ENCODE peak calls at places on chromosomes 7 and 10, in six cellular contexts. V is endodermal cell, Y is right lobe of liver, T is astrocyte of the spinal cord, J is fibroblast of lung, U is ovary. P is an unnamed sample.
A peak's percentile ranks its signal among the peaks of the same experiment; 100 is the strongest.

GRCh38 chr7:93327006-93327633 is 95.0 kb downstream of the VPS50 start:
- DNase-seq in V (no peak), Y (no peak), T (peak; percentile 90), J (peak; percentile 95), U (no peak), P (no peak)

GRCh38 chr7:128962837-128963236 is 25.1 kb downstream of the IRF5 start:
- DNase-seq in V (no peak), Y (no peak), T (peak; percentile 5), J (peak; percentile 35), U (no peak), P (no peak)

GRCh38 chr7:157703131-157703530 is 366.3 kb downstream of the DNAJB6 start:
- DNase-seq in V (peak; percentile 41), Y (no peak), T (no peak), J (no peak), U (no peak), P (no peak)

GRCh38 chr10:11702264-11702663 is 39.9 kb upstream of the ECHDC3 start:
- DNase-seq in V (no peak), Y (no peak), T (no peak), J (no peak), U (no peak), P (no peak)

GRCh38 chr7:150988230-150989226 is 2.3 kb upstream of the NOS3 start:
- DNase-seq in V (peak; percentile 95), Y (peak; percentile 72), T (no peak), J (no peak), U (no peak), P (peak; percentile 40)

GRCh38 chr10:55203319-55203718 is 402.3 kb upstream of the PCDH15 start:
- DNase-seq in V (no peak), Y (no peak), T (peak; percentile 19), J (peak; percentile 51), U (no peak), P (peak; percentile 3)

GRCh38 chr7:139739863-139740597 is 37.8 kb downstream of the HIPK2 start:
- DNase-seq in V (no peak), Y (peak; percentile 57), T (no peak), J (no peak), U (no peak), P (no peak)

GRCh38 chr10:34131152-34131551 is 683.9 kb downstream of the PARD3 start:
- DNase-seq in V (no peak), Y (no peak), T (no peak), J (no peak), U (no peak), P (no peak)

GRCh38 chr7:134890246-134891240 is 95.8 kb upstream of the AGBL3 start:
- DNase-seq in V (no peak), Y (peak; percentile 48), T (peak; percentile 85), J (peak; percentile 82), U (peak; percentile 35), P (no peak)

GRCh38 chr7:127209886-127210285 is 42.9 kb downstream of the GRM8 start:
- DNase-seq in V (no peak), Y (no peak), T (no peak), J (no peak), U (no peak), P (no peak)

GRCh38 chr10:310976-311639 is 175.9 kb downstream of the ZMYND11 start:
- DNase-seq in V (no peak), Y (no peak), T (peak; percentile 40), J (peak; percentile 40), U (no peak), P (no peak)

GRCh38 chr7:27148776-27149641 is 1.4 kb upstream of the HOXA6 start:
- DNase-seq in V (peak; percentile 19), Y (no peak), T (no peak), J (no peak), U (peak; percentile 5), P (no peak)

GRCh38 chr7:94182066-94182465 is 177.9 kb upstream of the BET1 start:
- DNase-seq in V (no peak), Y (no peak), T (peak; percentile 89), J (peak; percentile 92), U (no peak), P (no peak)

GRCh38 chr10:43120948-43121290 is 17.3 kb upstream of the CSGALNACT2 start:
- DNase-seq in V (no peak), Y (no peak), T (no peak), J (peak; percentile 17), U (no peak), P (peak; percentile 86)

GRCh38 chr7:131109757-131110293 is 217.9 kb upstream of the MKLN1 start:
- DNase-seq in V (peak; percentile 94), Y (peak; percentile 85), T (peak; percentile 87), J (peak; percentile 80), U (peak; percentile 77), P (peak; percentile 91)

GRCh38 chr7:131111792-131112191 is 215.9 kb upstream of the MKLN1 start:
- DNase-seq in V (no peak), Y (no peak), T (no peak), J (no peak), U (no peak), P (no peak)

GRCh38 chr7:131112431-131112830 is 215.2 kb upstream of the MKLN1 start:
- DNase-seq in V (no peak), Y (no peak), T (no peak), J (no peak), U (no peak), P (peak; percentile 49)

GRCh38 chr7:131110294-131111080 is 217.2 kb upstream of the MKLN1 start:
- DNase-seq in V (peak; percentile 77), Y (no peak), T (peak; percentile 43), J (peak; percentile 26), U (peak; percentile 32), P (peak; percentile 17)

DNA sequence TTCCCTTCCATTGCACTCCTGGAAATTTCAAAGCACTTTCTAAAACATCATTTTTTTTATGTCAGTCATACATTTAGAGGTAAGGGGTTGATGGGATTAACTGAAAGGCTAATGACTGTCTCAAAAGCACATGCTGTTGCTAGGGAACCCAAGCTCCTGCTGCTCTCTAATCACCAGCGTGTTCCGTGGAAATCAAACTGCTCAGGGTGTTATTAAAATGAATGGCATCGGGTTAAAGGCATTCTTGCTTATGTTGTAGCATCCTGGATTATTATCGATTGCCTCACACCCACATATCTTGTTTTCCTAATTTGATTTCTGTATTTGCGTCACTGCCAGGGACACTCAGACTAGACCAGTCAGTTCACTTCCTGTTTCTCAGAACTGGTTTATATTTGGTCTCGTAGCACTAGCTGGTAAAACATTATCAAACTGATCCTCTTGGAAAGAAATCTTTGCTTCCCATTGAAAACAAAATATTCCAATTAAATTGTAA is 216.5 kb upstream of the MKLN1 start:
- DNase-seq in V (no peak), Y (no peak), T (peak; percentile 70), J (peak; percentile 68), U (no peak), P (peak; percentile 47)
- H3K4me3 ChIP-seq in V (peak overlapping the region; percentile 77), Y (peak overlapping the region; percentile 63), T (no peak overlapping the region), J (peak overlapping the region; percentile 74), U (peak overlapping the region; percentile 88), P (peak overlapping the region; percentile 79)

GRCh38 chr10:119253433-119254174 is 46.2 kb downstream of the GRK5 start:
- DNase-seq in V (peak; percentile 72), Y (peak; percentile 80), T (peak; percentile 97), J (peak; percentile 96), U (peak; percentile 90), P (no peak)
- TF ChIP-seq CTCF in V (no peak), Y (no peak), T (peak; percentile 19), J (peak; percentile 13), U (peak; percentile 19), P (no peak)

GRCh38 chr7:23347682-23348180 is 48.6 kb downstream of the MALSU1 start:
- DNase-seq in V (no peak), Y (no peak), T (peak; percentile 86), J (peak; percentile 89), U (no peak), P (no peak)

GRCh38 chr7:23343102-23343501 is 44.0 kb downstream of the MALSU1 start:
- DNase-seq in V (no peak), Y (no peak), T (no peak), J (no peak), U (no peak), P (no peak)

GRCh38 chr7:23347007-23347681 is 48.0 kb downstream of the MALSU1 start:
- DNase-seq in V (no peak), Y (no peak), T (no peak), J (peak; percentile 29), U (no peak), P (no peak)

GRCh38 chr7:23343806-23344500 is 44.8 kb downstream of the MALSU1 start:
- DNase-seq in V (no peak), Y (no peak), T (peak; percentile 73), J (peak; percentile 74), U (no peak), P (no peak)

GRCh38 chr7:23346316-23346715 is 47.2 kb downstream of the MALSU1 start:
- DNase-seq in V (no peak), Y (no peak), T (no peak), J (no peak), U (no peak), P (peak; percentile 48)
- H3K4me3 ChIP-seq in V (no peak overlapping the region), Y (no peak overlapping the region), T (no peak overlapping the region), J (no peak overlapping the region), U (no peak overlapping the region), P (peak overlapping the region; percentile 37)

GRCh38 chr7:23275906-23276305 is 23.2 kb upstream of the MALSU1 start:
- DNase-seq in V (peak; percentile 5), Y (no peak), T (no peak), J (no peak), U (no peak), P (no peak)

GRCh38 chr7:23276947-23277346 is 22.2 kb upstream of the MALSU1 start:
- DNase-seq in V (no peak), Y (no peak), T (no peak), J (no peak), U (no peak), P (no peak)

GRCh38 chr7:23277359-23277989 is 21.7 kb upstream of the MALSU1 start:
- DNase-seq in V (peak; percentile 72), Y (no peak), T (peak; percentile 74), J (peak; percentile 52), U (no peak), P (peak; percentile 81)

GRCh38 chr7:23273141-23273599 is 26.0 kb upstream of the MALSU1 start:
- DNase-seq in V (peak; percentile 98), Y (peak; percentile 93), T (peak; percentile 89), J (peak; percentile 94), U (peak; percentile 87), P (peak; percentile 97)

DNA sequence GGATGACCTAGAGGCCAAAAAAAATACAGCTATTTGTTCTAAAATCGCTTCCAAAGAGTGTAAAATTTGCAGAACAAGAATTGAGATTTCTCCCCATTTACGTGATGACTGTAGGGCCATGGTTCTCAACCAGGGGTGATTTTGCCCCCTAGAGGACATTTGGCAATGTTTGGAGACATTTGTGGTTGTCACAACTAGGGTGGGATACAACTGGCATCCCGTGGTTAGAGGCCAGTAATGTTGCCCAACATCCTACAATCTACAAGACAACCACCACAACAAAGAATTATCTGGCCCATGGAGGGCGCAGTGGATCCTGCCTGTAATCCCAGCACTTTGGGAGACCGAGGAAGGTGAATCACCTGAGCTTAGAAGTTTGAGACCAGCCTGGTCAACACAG is 22.8 kb upstream of the MALSU1 start:
- DNase-seq in V (peak; percentile 76), Y (no peak), T (no peak), J (no peak), U (no peak), P (peak; percentile 39)
- TF ChIP-seq CTCF in V (peak; percentile 69), Y (peak; percentile 8), T (no peak), J (no peak), U (no peak), P (peak; percentile 25)

DNA sequence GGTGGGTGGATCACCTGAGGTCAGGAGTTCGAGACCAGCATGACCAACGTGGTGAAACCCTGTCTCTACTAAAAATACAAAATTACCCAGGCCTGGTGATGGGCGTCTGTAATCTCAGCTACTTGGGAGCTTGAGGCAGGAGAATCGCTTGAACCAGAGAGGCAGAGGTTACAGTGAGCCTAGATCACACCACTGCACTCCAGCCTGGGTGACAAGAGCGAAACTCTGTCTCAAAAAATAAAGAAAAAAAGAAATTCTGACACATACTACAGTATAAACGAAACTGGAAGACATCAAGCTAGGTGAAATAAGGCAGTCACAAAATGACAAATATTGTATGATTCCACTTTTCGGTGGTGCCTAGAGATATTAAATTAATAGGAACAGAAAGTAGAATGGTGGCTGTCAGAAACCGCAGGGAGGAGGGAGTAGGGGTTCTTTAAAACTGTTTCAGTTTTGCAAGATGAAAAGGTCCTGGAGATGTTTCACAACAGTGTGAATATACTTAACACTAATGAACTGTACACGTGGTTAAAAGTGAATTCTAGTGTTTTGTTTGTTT is 23.2 kb downstream of the PILRA start:
- DNase-seq in V (no peak), Y (no peak), T (no peak), J (no peak), U (no peak), P (peak; percentile 92)
- H3K4me3 ChIP-seq in V (no peak overlapping the region), Y (no peak overlapping the region), T (no peak overlapping the region), J (no peak overlapping the region), U (no peak overlapping the region), P (no peak overlapping the region)

P was measured in GM12865.